ENCODE peak calls at places on chromosomes 16 and 17, in seven cellular contexts. One of them, this sample, is unnamed.

GRCh38 chr17:10048951-10049350 is 143.9 kb upstream of the RCVRN start:
- DNase-seq in gastrocnemius medialis: no peak
- DNase-seq in body of pancreas: no peak
- DNase-seq in adrenal gland: no peak
- DNase-seq in tibial nerve: no peak
- DNase-seq in prostate gland: no peak
- DNase-seq in sigmoid colon: no peak
- DNase-seq in this sample: no peak

GRCh38 chr16:89193021-89193575 is 7.2 kb downstream of the SLC22A31 start:
- DNase-seq in sigmoid colon: no peak
- DNase-seq in tibial nerve: no peak
- DNase-seq in prostate gland: no peak
- DNase-seq in adrenal gland: peak; percentile 72
- DNase-seq in gastrocnemius medialis: no peak
- DNase-seq in body of pancreas: no peak
- DNase-seq in this sample: no peak

GRCh38 chr16:85136705-85137322 is 24.5 kb upstream of the CIBAR2 start:
- DNase-seq in adrenal gland: peak; percentile 72
- DNase-seq in body of pancreas: peak; percentile 45
- DNase-seq in tibial nerve: peak; percentile 42
- DNase-seq in prostate gland: no peak
- DNase-seq in gastrocnemius medialis: no peak
- DNase-seq in sigmoid colon: peak; percentile 83
- DNase-seq in this sample: peak; percentile 64

GRCh38 chr17:62627219-62627903 is at the start of gene MRC2:
- DNase-seq in sigmoid colon: peak; percentile 86
- DNase-seq in body of pancreas: no peak
- DNase-seq in tibial nerve: peak; percentile 47
- DNase-seq in adrenal gland: no peak
- DNase-seq in prostate gland: peak; percentile 30
- DNase-seq in gastrocnemius medialis: no peak
- DNase-seq in this sample: peak; percentile 84

GRCh38 chr16:14564881-14565687 is 65.0 kb downstream of the PARN start:
- DNase-seq in sigmoid colon: no peak
- DNase-seq in prostate gland: peak; percentile 37
- DNase-seq in adrenal gland: no peak
- DNase-seq in gastrocnemius medialis: no peak
- DNase-seq in tibial nerve: no peak
- DNase-seq in body of pancreas: no peak
- DNase-seq in this sample: no peak

GRCh38 chr17:38453951-38454421 is 25.7 kb downstream of the ARHGAP23 start:
- DNase-seq in tibial nerve: no peak
- DNase-seq in sigmoid colon: no peak
- DNase-seq in body of pancreas: no peak
- DNase-seq in gastrocnemius medialis: no peak
- DNase-seq in adrenal gland: peak; percentile 58
- DNase-seq in prostate gland: peak; percentile 33
- DNase-seq in this sample: peak; percentile 52

GRCh38 chr17:13967416-13967815 is 101.9 kb upstream of the COX10 start:
- DNase-seq in prostate gland: no peak
- DNase-seq in body of pancreas: no peak
- DNase-seq in adrenal gland: no peak
- DNase-seq in sigmoid colon: no peak
- DNase-seq in gastrocnemius medialis: no peak
- DNase-seq in tibial nerve: no peak
- DNase-seq in this sample: no peak

GRCh38 chr16:19380316-19380715 is 37.4 kb upstream of the TMC5 start:
- DNase-seq in tibial nerve: no peak
- DNase-seq in gastrocnemius medialis: no peak
- DNase-seq in adrenal gland: no peak
- DNase-seq in prostate gland: no peak
- DNase-seq in sigmoid colon: no peak
- DNase-seq in body of pancreas: no peak
- DNase-seq in this sample: no peak

GRCh38 chr17:2051388-2052237 is 3.3 kb upstream of the HIC1 start:
- DNase-seq in tibial nerve: no peak
- DNase-seq in adrenal gland: peak; percentile 41
- DNase-seq in gastrocnemius medialis: no peak
- DNase-seq in body of pancreas: no peak
- DNase-seq in prostate gland: no peak
- DNase-seq in sigmoid colon: peak; percentile 65
- DNase-seq in this sample: no peak

GRCh38 chr17:18946536-18946935 is 5.4 kb upstream of the SLC5A10 start:
- DNase-seq in prostate gland: no peak
- DNase-seq in sigmoid colon: no peak
- DNase-seq in adrenal gland: no peak
- DNase-seq in tibial nerve: no peak
- DNase-seq in body of pancreas: no peak
- DNase-seq in gastrocnemius medialis: no peak
- DNase-seq in this sample: no peak

GRCh38 chr16:82345318-82345717 is 175.3 kb upstream of the MPHOSPH6 start:
- DNase-seq in sigmoid colon: no peak
- DNase-seq in tibial nerve: no peak
- DNase-seq in adrenal gland: no peak
- DNase-seq in prostate gland: no peak
- DNase-seq in gastrocnemius medialis: no peak
- DNase-seq in body of pancreas: no peak
- DNase-seq in this sample: no peak

GRCh38 chr16:14669776-14670175 is 24.3 kb downstream of the PLA2G10 start:
- DNase-seq in prostate gland: no peak
- DNase-seq in body of pancreas: peak; percentile 92
- DNase-seq in adrenal gland: no peak
- DNase-seq in sigmoid colon: no peak
- DNase-seq in gastrocnemius medialis: no peak
- DNase-seq in tibial nerve: no peak
- DNase-seq in this sample: no peak

GRCh38 chr17:11506635-11507034 is 91.6 kb upstream of the DNAH9 start:
- DNase-seq in gastrocnemius medialis: no peak
- DNase-seq in tibial nerve: no peak
- DNase-seq in body of pancreas: peak; percentile 20
- DNase-seq in sigmoid colon: no peak
- DNase-seq in adrenal gland: peak; percentile 15
- DNase-seq in prostate gland: no peak
- DNase-seq in this sample: no peak

GRCh38 chr17:8326591-8327583 is 12.8 kb upstream of the ODF4 start:
- DNase-seq in adrenal gland: peak; percentile 47
- DNase-seq in sigmoid colon: peak; percentile 72
- DNase-seq in body of pancreas: peak; percentile 20
- DNase-seq in prostate gland: no peak
- DNase-seq in gastrocnemius medialis: no peak
- DNase-seq in tibial nerve: peak; percentile 19
- DNase-seq in this sample: no peak
- TF ChIP-seq POLR2A in adrenal gland: no peak
- TF ChIP-seq POLR2A in sigmoid colon: no peak
- TF ChIP-seq POLR2A in body of pancreas: no peak
- TF ChIP-seq POLR2A in prostate gland: no peak
- TF ChIP-seq POLR2A in gastrocnemius medialis: no peak
- TF ChIP-seq POLR2A in tibial nerve: no peak
- TF ChIP-seq POLR2A in this sample: no peak

GRCh38 chr17:36525888-36526287 is 8.8 kb downstream of the MYO19 start:
- DNase-seq in body of pancreas: no peak
- DNase-seq in prostate gland: no peak
- DNase-seq in sigmoid colon: no peak
- DNase-seq in gastrocnemius medialis: no peak
- DNase-seq in tibial nerve: no peak
- DNase-seq in adrenal gland: no peak
- DNase-seq in this sample: no peak

GRCh38 chr17:36529121-36529520 is 5.5 kb downstream of the MYO19 start:
- DNase-seq in adrenal gland: no peak
- DNase-seq in body of pancreas: no peak
- DNase-seq in tibial nerve: no peak
- DNase-seq in prostate gland: no peak
- DNase-seq in gastrocnemius medialis: no peak
- DNase-seq in sigmoid colon: no peak
- DNase-seq in this sample: no peak

GRCh38 chr17:36525113-36525512 is 9.6 kb downstream of the MYO19 start:
- DNase-seq in tibial nerve: no peak
- DNase-seq in body of pancreas: no peak
- DNase-seq in adrenal gland: no peak
- DNase-seq in prostate gland: no peak
- DNase-seq in gastrocnemius medialis: no peak
- DNase-seq in sigmoid colon: no peak
- DNase-seq in this sample: no peak

GRCh38 chr17:36524428-36524876 is 10.2 kb downstream of the MYO19 start:
- DNase-seq in tibial nerve: no peak
- DNase-seq in sigmoid colon: no peak
- DNase-seq in body of pancreas: no peak
- DNase-seq in gastrocnemius medialis: no peak
- DNase-seq in prostate gland: no peak
- DNase-seq in adrenal gland: no peak
- DNase-seq in this sample: no peak

DNA sequence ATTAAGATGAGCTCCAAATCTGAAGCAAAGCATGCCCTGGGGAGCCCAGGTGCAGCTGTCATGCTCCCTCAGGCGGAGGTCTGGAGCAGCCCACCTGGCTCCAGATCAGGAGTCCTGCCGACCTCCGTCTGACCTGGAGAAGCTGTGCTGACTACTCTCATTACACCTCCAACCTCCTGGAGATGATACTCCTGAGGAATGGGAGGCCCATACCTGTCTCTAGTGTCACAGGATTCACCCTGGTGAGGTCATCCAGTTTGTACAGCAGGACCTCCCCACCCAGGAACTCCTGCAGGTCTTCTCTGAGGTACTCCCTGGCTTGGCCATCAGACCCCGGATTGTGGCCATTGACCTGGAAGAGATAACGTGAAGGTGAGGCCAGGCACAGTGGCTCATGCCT is 6.8 kb downstream of the MYO19 start:
- DNase-seq in gastrocnemius medialis: no peak
- DNase-seq in adrenal gland: no peak
- DNase-seq in body of pancreas: no peak
- DNase-seq in prostate gland: no peak
- DNase-seq in sigmoid colon: no peak
- DNase-seq in tibial nerve: no peak
- DNase-seq in this sample: no peak
- H3K27ac ChIP-seq in gastrocnemius medialis: no peak overlapping the region
- H3K27ac ChIP-seq in adrenal gland: no peak overlapping the region
- H3K27ac ChIP-seq in body of pancreas: no peak overlapping the region
- H3K27ac ChIP-seq in prostate gland: no peak overlapping the region
- H3K27ac ChIP-seq in sigmoid colon: no peak overlapping the region
- H3K27ac ChIP-seq in tibial nerve: no peak overlapping the region
- H3K27ac ChIP-seq in this sample: no peak overlapping the region

GRCh38 chr16:4663756-4664465 is 29.5 kb upstream of the NUDT16L1 start:
- DNase-seq in body of pancreas: no peak
- DNase-seq in tibial nerve: peak; percentile 67
- DNase-seq in sigmoid colon: peak; percentile 79
- DNase-seq in prostate gland: no peak
- DNase-seq in gastrocnemius medialis: peak; percentile 45
- DNase-seq in adrenal gland: no peak
- DNase-seq in this sample: no peak

GRCh38 chr16:4661661-4662060 is 31.7 kb upstream of the NUDT16L1 start:
- DNase-seq in sigmoid colon: no peak
- DNase-seq in prostate gland: no peak
- DNase-seq in adrenal gland: no peak
- DNase-seq in gastrocnemius medialis: no peak
- DNase-seq in tibial nerve: no peak
- DNase-seq in body of pancreas: no peak
- DNase-seq in this sample: no peak

GRCh38 chr16:4667203-4667983 is 26.0 kb upstream of the NUDT16L1 start:
- DNase-seq in tibial nerve: no peak
- DNase-seq in body of pancreas: no peak
- DNase-seq in adrenal gland: no peak
- DNase-seq in gastrocnemius medialis: no peak
- DNase-seq in prostate gland: no peak
- DNase-seq in sigmoid colon: no peak
- DNase-seq in this sample: no peak

GRCh38 chr16:4666537-4667202 is 26.7 kb upstream of the NUDT16L1 start:
- DNase-seq in gastrocnemius medialis: no peak
- DNase-seq in prostate gland: no peak
- DNase-seq in sigmoid colon: no peak
- DNase-seq in adrenal gland: no peak
- DNase-seq in tibial nerve: no peak
- DNase-seq in body of pancreas: no peak
- DNase-seq in this sample: no peak

GRCh38 chr16:4664538-4665418 is 28.6 kb upstream of the NUDT16L1 start:
- DNase-seq in prostate gland: no peak
- DNase-seq in body of pancreas: no peak
- DNase-seq in gastrocnemius medialis: no peak
- DNase-seq in sigmoid colon: no peak
- DNase-seq in adrenal gland: no peak
- DNase-seq in tibial nerve: peak; percentile 54
- DNase-seq in this sample: peak; percentile 71
- TF ChIP-seq CTCF in prostate gland: no peak
- TF ChIP-seq CTCF in body of pancreas: no peak
- TF ChIP-seq CTCF in gastrocnemius medialis: no peak
- TF ChIP-seq CTCF in sigmoid colon: no peak
- TF ChIP-seq CTCF in adrenal gland: no peak
- TF ChIP-seq CTCF in tibial nerve: no peak
- TF ChIP-seq CTCF in this sample: no peak

GRCh38 chr16:67967183-67967955 is 1.1 kb downstream of the SLC12A4 start:
- DNase-seq in tibial nerve: no peak
- DNase-seq in body of pancreas: no peak
- DNase-seq in gastrocnemius medialis: no peak
- DNase-seq in sigmoid colon: no peak
- DNase-seq in adrenal gland: no peak
- DNase-seq in prostate gland: no peak
- DNase-seq in this sample: no peak
- TF ChIP-seq POLR2A in tibial nerve: no peak
- TF ChIP-seq POLR2A in body of pancreas: no peak
- TF ChIP-seq POLR2A in gastrocnemius medialis: no peak
- TF ChIP-seq POLR2A in sigmoid colon: no peak
- TF ChIP-seq POLR2A in adrenal gland: no peak
- TF ChIP-seq POLR2A in prostate gland: no peak
- TF ChIP-seq POLR2A in this sample: no peak

GRCh38 chr17:81382851-81383250 is 12.4 kb upstream of the BAHCC1 start:
- DNase-seq in gastrocnemius medialis: no peak
- DNase-seq in tibial nerve: no peak
- DNase-seq in sigmoid colon: no peak
- DNase-seq in body of pancreas: no peak
- DNase-seq in adrenal gland: no peak
- DNase-seq in prostate gland: no peak
- DNase-seq in this sample: no peak
- H3K27ac ChIP-seq in gastrocnemius medialis: no peak overlapping the region
- H3K27ac ChIP-seq in tibial nerve: peak overlapping the region; percentile 100
- H3K27ac ChIP-seq in sigmoid colon: no peak overlapping the region
- H3K27ac ChIP-seq in body of pancreas: no peak overlapping the region
- H3K27ac ChIP-seq in adrenal gland: no peak overlapping the region
- H3K27ac ChIP-seq in prostate gland: no peak overlapping the region
- H3K27ac ChIP-seq in this sample: no peak overlapping the region

DNA sequence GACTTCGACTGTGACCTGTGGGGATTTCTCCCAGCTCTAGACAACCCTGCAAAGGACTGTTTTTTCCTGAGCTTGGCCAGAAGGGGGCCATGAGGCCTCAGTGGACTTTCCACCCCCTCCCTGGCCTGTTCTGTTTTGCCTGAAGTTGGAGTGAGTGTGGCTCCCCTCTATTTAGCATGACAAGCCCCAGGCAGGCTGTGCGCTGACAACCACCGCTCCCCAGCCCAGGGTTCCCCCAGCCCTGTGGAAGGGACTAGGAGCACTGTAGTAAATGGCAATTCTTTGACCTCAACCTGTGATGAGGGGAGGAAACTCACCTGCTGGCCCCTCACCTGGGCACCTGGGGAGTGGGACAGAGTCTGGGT is 19.3 kb downstream of the NGFR start:
- DNase-seq in body of pancreas: no peak
- DNase-seq in adrenal gland: no peak
- DNase-seq in prostate gland: no peak
- DNase-seq in tibial nerve: no peak
- DNase-seq in gastrocnemius medialis: no peak
- DNase-seq in sigmoid colon: no peak
- DNase-seq in this sample: peak; percentile 48
- TF ChIP-seq CTCF in body of pancreas: no peak
- TF ChIP-seq CTCF in adrenal gland: no peak
- TF ChIP-seq CTCF in prostate gland: no peak
- TF ChIP-seq CTCF in tibial nerve: peak; percentile 39
- TF ChIP-seq CTCF in gastrocnemius medialis: no peak
- TF ChIP-seq CTCF in sigmoid colon: no peak
- TF ChIP-seq CTCF in this sample: peak; percentile 32